ENCODE peak calls at places on chromosome 4, in five cellular contexts. E is dorsolateral prefrontal cortex, S is AG10803, C is M059J, O is T follicular helper cell. G is an unnamed sample.

GRCh38 chr4:152325831-152326230 is 210.1 kb downstream of the FBXW7 start:
- DNase-seq in C (no peak), O (no peak), S (no peak), E (no peak), G (peak; percentile 16)

GRCh38 chr4:183422962-183423653 is 21.3 kb upstream of the CDKN2AIP start:
- DNase-seq in O (no peak), E (no peak), S (peak; percentile 72), C (peak; percentile 81), G (no peak)

GRCh38 chr4:80705311-80705710 is 325.2 kb upstream of the BMP3 start:
- DNase-seq in E (no peak), S (peak; percentile 8), O (no peak), C (no peak), G (no peak)

GRCh38 chr4:86940920-86941460 is 6.2 kb downstream of the AFF1 start:
- DNase-seq in C (no peak), S (no peak), E (no peak), O (no peak), G (no peak)

GRCh38 chr4:905485-906214 is 26.5 kb downstream of the GAK start:
- DNase-seq in S (peak; percentile 43), C (no peak), O (no peak), E (no peak), G (no peak)

GRCh38 chr4:176043838-176044588 is 21.6 kb upstream of the WDR17 start:
- DNase-seq in E (no peak), S (no peak), O (no peak), C (no peak), G (no peak)

GRCh38 chr4:85482000-85482738 is 7.2 kb downstream of the ARHGAP24 start:
- DNase-seq in S (no peak), C (no peak), E (no peak), O (no peak), G (no peak)

GRCh38 chr4:1246111-1246881 is 2.6 kb downstream of the CTBP1 start:
- DNase-seq in C (no peak), S (no peak), E (peak; percentile 39), O (no peak), G (no peak)

GRCh38 chr4:141905751-141906150 is 269.4 kb downstream of the IL15 start:
- DNase-seq in S (peak; percentile 97), O (no peak), E (no peak), C (peak; percentile 80), G (no peak)

GRCh38 chr4:84239278-84239845 is 259.7 kb downstream of the NKX6-1 start:
- DNase-seq in E (no peak), S (no peak), C (no peak), O (no peak), G (no peak)

GRCh38 chr4:85508654-85509053 is 33.7 kb downstream of the ARHGAP24 start:
- DNase-seq in C (no peak), E (no peak), S (no peak), O (no peak), G (no peak)

GRCh38 chr4:26196567-26196966 is 124.2 kb upstream of the RBPJ start:
- DNase-seq in E (no peak), S (no peak), O (no peak), C (no peak), G (no peak)

G was measured in DMS153.